ENCODE peak calls at places on chromosomes 3 and 15, in nine cellular contexts. G is uterus; L is MCF 10A; X is NCI-H2227 treated with DMSO at 0.1 percent for 48 hours; T is T-helper 1 cell; E is NCI-H82; H is stimulated activated CD8-positive, alpha-beta memory T cell treated with anti-CD3 and anti-CD28 coated beads, Interleukin-15, amount 100 ng/mL, for 4 hours; J is stimulated activated CD4-positive, alpha-beta T cell treated with anti-CD3 and anti-CD28 coated beads, TNF-alpha, amount 100 ng/mL, for 4 hours; Y is activated CD8-positive, alpha-beta T cell treated with anti-CD3 and anti-CD28 coated beads, Interleukin-2, amount 10 ng/mL, durations not matched to agents 7 days and 5 days. Q is an unnamed sample.

GRCh38 chr3:141000027-141000663 is 51.0 kb upstream of the SPSB4 start:
- DNase-seq in G (peak; percentile 55), L (peak; percentile 64), X (peak; percentile 31), T (peak; percentile 14), E (peak; percentile 86), H (no peak), J (no peak), Y (peak; percentile 69), Q (peak; percentile 81)

GRCh38 chr15:58308742-58309355 is 122.9 kb upstream of the LIPC start:
- DNase-seq in G (no peak), L (no peak), X (no peak), T (no peak), E (no peak), H (no peak), J (no peak), Y (no peak), Q (peak; percentile 10)

GRCh38 chr3:24550588-24550987 is 55.9 kb upstream of the THRB start:
- DNase-seq in G (no peak), L (no peak), X (no peak), T (no peak), E (no peak), H (no peak), J (no peak), Y (no peak), Q (no peak)

GRCh38 chr3:99699841-99700240 is 61.4 kb downstream of the COL8A1 start:
- DNase-seq in G (no peak), L (peak; percentile 52), X (no peak), T (no peak), E (no peak), H (no peak), J (no peak), Y (no peak), Q (no peak)

GRCh38 chr3:183980408-183980807 is 37.3 kb downstream of the ABCC5 start:
- DNase-seq in G (no peak), L (peak; percentile 22), X (peak; percentile 70), T (no peak), E (peak; percentile 33), H (no peak), J (no peak), Y (no peak), Q (peak; percentile 65)

GRCh38 chr15:39685999-39686613 is 96.5 kb downstream of the FSIP1 start:
- DNase-seq in G (no peak), L (peak; percentile 62), X (peak; percentile 44), T (peak; percentile 7), E (peak; percentile 84), H (no peak), J (no peak), Y (peak; percentile 53), Q (peak; percentile 37)

GRCh38 chr15:51004103-51004536 is 90.6 kb downstream of the TNFAIP8L3 start:
- DNase-seq in G (no peak), L (peak; percentile 71), X (no peak), T (no peak), E (no peak), H (no peak), J (no peak), Y (no peak), Q (no peak)

GRCh38 chr3:154398084-154398967 is 31.7 kb downstream of the GPR149 start:
- DNase-seq in G (no peak), L (no peak), X (no peak), T (no peak), E (no peak), H (no peak), J (no peak), Y (no peak), Q (no peak)

GRCh38 chr3:129518048-129518570 is 10.3 kb upstream of the RHO start:
- DNase-seq in G (no peak), L (no peak), X (no peak), T (no peak), E (no peak), H (no peak), J (no peak), Y (no peak), Q (no peak)

GRCh38 chr3:24440764-24441464 is 53.7 kb downstream of the THRB start:
- DNase-seq in G (no peak), L (no peak), X (no peak), T (no peak), E (no peak), H (no peak), J (no peak), Y (no peak), Q (no peak)

GRCh38 chr3:4633078-4634004 is 140.2 kb downstream of the ITPR1 start:
- DNase-seq in G (no peak), L (peak; percentile 63), X (peak; percentile 66), T (no peak), E (peak; percentile 74), H (no peak), J (no peak), Y (no peak), Q (peak; percentile 35)

Q was measured in NCI-H524.